ENCODE peak calls at places on chromosomes 11 and 22, in seven cellular contexts. W, I, R, C, U, X and O are unnamed samples.

GRCh38 chr22:25492162-25492561 is 72.3 kb upstream of the GRK3 start:
- DNase-seq in W (no peak), I (no peak), R (no peak), C (no peak), U (no peak), X (no peak), O (no peak)

GRCh38 chr22:48780597-48781277 is 1046.9 kb downstream of the BRD1 start:
- DNase-seq in W (no peak), I (no peak), R (no peak), C (no peak), U (no peak), X (no peak), O (no peak)

GRCh38 chr11:14125529-14125928 is 163.0 kb downstream of the SPON1 start:
- DNase-seq in W (no peak), I (peak), R (no peak), C (no peak), U (no peak), X (no peak), O (peak)

GRCh38 chr11:123063396-123064267 is 1.7 kb upstream of the HSPA8 start:
- DNase-seq in W (no peak), I (peak), R (peak), C (no peak), U (peak), X (peak), O (peak)

GRCh38 chr11:838441-839279 is 3.7 kb downstream of the POLR2L start:
- DNase-seq in W (no peak), I (no peak), R (no peak), C (no peak), U (no peak), X (peak), O (no peak)

GRCh38 chr22:42895087-42895486 is 38.0 kb upstream of the ARFGAP3 start:
- DNase-seq in W (no peak), I (no peak), R (no peak), C (no peak), U (peak), X (no peak), O (no peak)

GRCh38 chr22:32336185-32336603 is 21.5 kb upstream of the RFPL3 start:
- DNase-seq in W (no peak), I (no peak), R (no peak), C (no peak), U (no peak), X (no peak), O (no peak)

GRCh38 chr11:2367266-2368160 is 9.6 kb upstream of the CD81 start:
- DNase-seq in W (no peak), I (no peak), R (no peak), C (peak), U (no peak), X (no peak), O (no peak)

GRCh38 chr11:2273771-2274170 is 3.4 kb upstream of the ASCL2 start:
- DNase-seq in W (no peak), I (no peak), R (no peak), C (peak), U (no peak), X (no peak), O (no peak)

GRCh38 chr11:5857590-5857989 is at the start of gene OR52E8:
- DNase-seq in W (no peak), I (no peak), R (no peak), C (no peak), U (no peak), X (no peak), O (no peak)

GRCh38 chr11:65476632-65477270 is 22.1 kb upstream of the MALAT1 start:
- DNase-seq in W (peak), I (no peak), R (no peak), C (peak), U (no peak), X (peak), O (no peak)

GRCh38 chr11:63937713-63938480 is 905 bp upstream of the NAA40 start:
- DNase-seq in W (no peak), I (peak), R (no peak), C (no peak), U (peak), X (peak), O (peak)

GRCh38 chr11:117961896-117962295 is 24.3 kb upstream of the IL10RA start:
- DNase-seq in W (no peak), I (no peak), R (no peak), C (no peak), U (no peak), X (no peak), O (no peak)

GRCh38 chr11:68439355-68440065 is 21.0 kb upstream of the PPP6R3 start:
- DNase-seq in W (no peak), I (no peak), R (no peak), C (no peak), U (no peak), X (no peak), O (no peak)

GRCh38 chr11:85784480-85784879 is 26.5 kb downstream of the SYTL2 start:
- DNase-seq in W (no peak), I (no peak), R (no peak), C (no peak), U (no peak), X (no peak), O (no peak)

GRCh38 chr11:43555811-43556210 is 124.7 kb upstream of the HSD17B12 start:
- DNase-seq in W (no peak), I (no peak), R (peak), C (no peak), U (no peak), X (no peak), O (no peak)

GRCh38 chr11:118241191-118242098 is 10.7 kb downstream of the MPZL3 start:
- DNase-seq in W (peak), I (peak), R (peak), C (no peak), U (peak), X (peak), O (peak)

GRCh38 chr11:66419825-66420224 is 1.0 kb upstream of the NPAS4 start:
- DNase-seq in W (no peak), I (no peak), R (no peak), C (no peak), U (peak), X (no peak), O (no peak)

GRCh38 chr11:76209956-76210885 is 3.9 kb upstream of the WNT11 start:
- DNase-seq in W (peak), I (peak), R (peak), C (peak), U (peak), X (peak), O (no peak)

GRCh38 chr11:35579557-35580396 is 38.5 kb upstream of the FJX1 start:
- DNase-seq in W (no peak), I (peak), R (peak), C (no peak), U (no peak), X (no peak), O (no peak)

GRCh38 chr11:19597194-19597593 is 115.4 kb upstream of the NAV2 start:
- DNase-seq in W (no peak), I (peak), R (peak), C (no peak), U (no peak), X (no peak), O (no peak)

GRCh38 chr22:28917747-28918543 is 34.6 kb downstream of the ZNRF3 start:
- DNase-seq in W (no peak), I (no peak), R (peak), C (no peak), U (no peak), X (no peak), O (no peak)

GRCh38 chr22:46829140-46829891 is 66.9 kb downstream of the TBC1D22A start:
- DNase-seq in W (no peak), I (peak), R (peak), C (no peak), U (no peak), X (no peak), O (peak)

GRCh38 chr11:115784796-115785521 is 280.7 kb upstream of the CADM1 start:
- DNase-seq in W (no peak), I (peak), R (no peak), C (peak), U (no peak), X (peak), O (no peak)

GRCh38 chr11:104653011-104653806 is 245.1 kb downstream of the CASP12 start:
- DNase-seq in W (no peak), I (no peak), R (peak), C (no peak), U (peak), X (no peak), O (no peak)

GRCh38 chr11:108027057-108027456 is 18.4 kb downstream of the CUL5 start:
- DNase-seq in W (no peak), I (peak), R (no peak), C (no peak), U (no peak), X (no peak), O (no peak)

GRCh38 chr11:134343646-134344045 is 11.9 kb downstream of the GLB1L2 start:
- DNase-seq in W (no peak), I (peak), R (no peak), C (no peak), U (no peak), X (no peak), O (no peak)

GRCh38 chr22:44972363-44973083 is 37.3 kb downstream of the PHF21B start:
- DNase-seq in W (no peak), I (peak), R (no peak), C (no peak), U (peak), X (peak), O (no peak)

GRCh38 chr22:26674211-26675190 is 17.1 kb downstream of the MIAT start:
- DNase-seq in W (no peak), I (no peak), R (no peak), C (no peak), U (peak), X (no peak), O (no peak)

GRCh38 chr11:64283092-64283491 is 1.4 kb downstream of the BAD start:
- DNase-seq in W (no peak), I (no peak), R (no peak), C (peak), U (no peak), X (no peak), O (no peak)

GRCh38 chr11:121328213-121328966 is 35.8 kb downstream of the SC5D start:
- DNase-seq in W (peak), I (no peak), R (no peak), C (no peak), U (peak), X (no peak), O (no peak)

GRCh38 chr22:35893698-35894097 is 134.9 kb downstream of the RBFOX2 start:
- DNase-seq in W (no peak), I (no peak), R (no peak), C (no peak), U (no peak), X (no peak), O (no peak)

GRCh38 chr22:44192811-44193536 is 12.2 kb downstream of the PARVG start:
- DNase-seq in W (no peak), I (no peak), R (no peak), C (peak), U (no peak), X (no peak), O (no peak)

GRCh38 chr11:15662285-15662684 is 547.6 kb downstream of the INSC start:
- DNase-seq in W (no peak), I (no peak), R (no peak), C (no peak), U (no peak), X (no peak), O (no peak)

GRCh38 chr11:67393990-67394389 is 2.2 kb downstream of the RAD9A start:
- DNase-seq in W (no peak), I (no peak), R (no peak), C (no peak), U (no peak), X (no peak), O (no peak)

GRCh38 chr22:40220316-40221054 is 42.8 kb downstream of the TNRC6B start:
- DNase-seq in W (no peak), I (no peak), R (no peak), C (no peak), U (no peak), X (no peak), O (no peak)

GRCh38 chr11:11620251-11620965 is 1.4 kb downstream of the GALNT18 start:
- DNase-seq in W (no peak), I (peak), R (no peak), C (peak), U (peak), X (peak), O (peak)

GRCh38 chr11:36818410-36818809 is 220.4 kb upstream of the RAG2 start:
- DNase-seq in W (no peak), I (peak), R (no peak), C (no peak), U (peak), X (no peak), O (peak)

GRCh38 chr22:40749829-40750228 is 69.3 kb downstream of the SLC25A17 start:
- DNase-seq in W (no peak), I (no peak), R (no peak), C (no peak), U (no peak), X (no peak), O (no peak)